ENCODE peak calls at places on chromosome 6, in six cellular contexts. G, Y, H, Z, S and O are unnamed samples.

GRCh38 chr6:25263602-25264001 is 15.6 kb upstream of the CARMIL1 start:
- DNase-seq in S (no peak), Y (no peak), H (no peak), Z (peak), G (no peak), O (no peak)

GRCh38 chr6:81511423-81511822 is 241.1 kb downstream of the TENT5A start:
- DNase-seq in H (no peak), Y (no peak), Z (no peak), G (no peak), S (no peak), O (no peak)

GRCh38 chr6:152750694-152751093 is at the start of gene VIP:
- DNase-seq in Y (no peak), H (peak), G (no peak), Z (peak), S (no peak), O (no peak)

GRCh38 chr6:137952247-137952646 is 85.2 kb downstream of the TNFAIP3 start:
- DNase-seq in Y (no peak), G (no peak), Z (no peak), H (no peak), S (no peak), O (no peak)

GRCh38 chr6:75215291-75215690 is 9.4 kb upstream of the COL12A1 start:
- DNase-seq in G (no peak), S (no peak), Y (no peak), Z (no peak), H (no peak), O (no peak)

GRCh38 chr6:107534762-107535161 is 44.8 kb downstream of the SOBP start:
- DNase-seq in S (no peak), G (no peak), Z (no peak), H (no peak), Y (no peak), O (no peak)

GRCh38 chr6:92297101-92297500 is 1122.3 kb downstream of the EPHA7 start:
- DNase-seq in Z (no peak), H (no peak), G (no peak), S (no peak), Y (no peak), O (no peak)

GRCh38 chr6:155077784-155078183 is 82.7 kb downstream of the TIAM2 start:
- DNase-seq in G (no peak), S (no peak), Z (no peak), H (no peak), Y (no peak), O (no peak)

GRCh38 chr6:158205220-158205944 is 37.2 kb downstream of the GTF2H5 start:
- DNase-seq in G (no peak), Z (no peak), Y (no peak), S (no peak), H (peak), O (no peak)

GRCh38 chr6:2763345-2763841 is 1.8 kb upstream of the WRNIP1 start:
- DNase-seq in Y (no peak), G (peak), Z (no peak), H (peak), S (no peak), O (no peak)

GRCh38 chr6:40536442-40536841 is 50.7 kb downstream of the LRFN2 start:
- DNase-seq in G (no peak), H (no peak), Z (peak), Y (no peak), S (no peak), O (no peak)

GRCh38 chr6:2976571-2977085 is 5.3 kb upstream of the SERPINB6 start:
- DNase-seq in S (no peak), Z (peak), G (no peak), Y (no peak), H (no peak), O (no peak)

DNA sequence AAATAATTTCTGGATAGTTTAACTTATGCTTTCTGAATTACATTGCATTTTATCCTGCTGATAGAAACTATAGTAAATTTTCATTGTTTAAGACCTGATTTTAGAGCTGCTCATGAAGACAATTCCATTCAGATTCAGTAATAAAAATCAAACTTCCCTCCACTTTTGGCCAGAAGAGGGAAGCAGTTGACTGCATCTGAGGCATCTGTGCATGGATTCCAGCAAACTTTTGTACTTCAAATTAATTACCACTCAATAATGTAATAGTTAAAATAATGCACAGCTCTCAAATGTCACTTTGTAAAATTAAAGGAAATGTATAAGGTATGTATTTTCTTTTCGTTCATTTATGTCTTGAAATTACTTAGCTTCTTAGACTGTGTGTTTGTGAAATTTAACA is 64.2 kb upstream of the SLC35B3 start:
- DNase-seq in H (no peak), Y (no peak), Z (no peak), G (no peak), S (no peak), O (no peak)
- TF ChIP-seq CTCF in H (no peak), Y (no peak), Z (peak), G (no peak), S (peak), O (peak)

GRCh38 chr6:13538084-13538483 is 36.3 kb upstream of the SIRT5 start:
- DNase-seq in Y (no peak), S (no peak), Z (peak), G (no peak), H (no peak), O (peak)
- TF ChIP-seq CTCF in Y (peak), S (no peak), Z (peak), G (peak), H (no peak), O (peak)

GRCh38 chr6:110517034-110517433 is 40.6 kb upstream of the SLC22A16 start:
- DNase-seq in Y (no peak), S (no peak), H (no peak), G (no peak), Z (no peak), O (no peak)

GRCh38 chr6:110517601-110518280 is 41.3 kb upstream of the SLC22A16 start:
- DNase-seq in G (no peak), Y (no peak), H (no peak), Z (no peak), S (no peak), O (no peak)

GRCh38 chr6:110520188-110520956 is 44.0 kb upstream of the SLC22A16 start:
- DNase-seq in S (no peak), G (no peak), Y (no peak), H (no peak), Z (no peak), O (no peak)

GRCh38 chr6:110520992-110521543 is 44.7 kb upstream of the SLC22A16 start:
- DNase-seq in Y (no peak), Z (no peak), H (no peak), S (no peak), G (no peak), O (no peak)

GRCh38 chr6:110518281-110518623 is 41.8 kb upstream of the SLC22A16 start:
- DNase-seq in S (no peak), H (no peak), Y (no peak), Z (peak), G (no peak), O (no peak)
- TF ChIP-seq CTCF in S (no peak), H (peak), Y (no peak), Z (peak), G (no peak), O (peak)

DNA sequence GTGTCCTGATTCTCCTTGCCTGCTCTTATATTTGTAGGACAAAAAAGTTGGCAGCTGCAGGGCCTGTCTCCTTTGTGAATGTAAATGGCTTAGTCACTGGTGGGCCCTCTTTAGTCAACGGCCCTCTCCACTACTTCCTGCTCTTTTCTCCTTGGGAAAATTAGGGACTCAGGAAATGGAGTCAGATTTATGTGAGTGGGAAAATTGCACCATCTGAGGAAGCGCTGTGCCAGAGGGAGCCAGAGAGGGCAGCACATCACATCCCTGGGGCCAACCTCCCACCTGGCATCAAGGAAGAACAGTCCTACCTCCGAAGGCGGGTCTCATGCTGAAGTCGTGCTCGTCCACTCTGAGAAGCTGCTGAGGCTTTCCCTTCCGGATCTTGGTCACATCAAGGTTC is 15.6 kb downstream of the GABRR2 start:
- DNase-seq in S (no peak), Z (no peak), G (no peak), Y (no peak), H (peak), O (no peak)
- TF ChIP-seq CTCF in S (no peak), Z (peak), G (no peak), Y (no peak), H (no peak), O (peak)